ENCODE peak calls at places on chromosomes 16 and 17, in six cellular contexts. Y, G, R, V, T and P are unnamed samples.

GRCh38 chr16:88418869-88419268 is 34.2 kb upstream of the ZFPM1 start:
- DNase-seq in Y (no peak), G (no peak), R (no peak), V (no peak), T (no peak), P (no peak)

GRCh38 chr17:44115585-44116415 is 7.6 kb downstream of the HDAC5 start:
- DNase-seq in Y (no peak), G (peak), R (no peak), V (peak), T (peak), P (peak)

GRCh38 chr17:13104576-13104975 is 86.7 kb upstream of the ELAC2 start:
- DNase-seq in Y (no peak), G (no peak), R (no peak), V (no peak), T (no peak), P (no peak)

GRCh38 chr16:85363427-85363826 is 249.7 kb upstream of the GSE1 start:
- DNase-seq in Y (no peak), G (no peak), R (no peak), V (no peak), T (no peak), P (no peak)

GRCh38 chr16:50002190-50002589 is 22.8 kb upstream of the CNEP1R1 start:
- DNase-seq in Y (no peak), G (no peak), R (no peak), V (peak), T (no peak), P (no peak)

GRCh38 chr16:1333854-1334719 is 642 bp downstream of the BAIAP3 start:
- DNase-seq in Y (no peak), G (no peak), R (peak), V (no peak), T (no peak), P (no peak)

GRCh38 chr17:61002316-61002736 is 324.7 kb downstream of the BCAS3 start:
- DNase-seq in Y (no peak), G (peak), R (no peak), V (peak), T (peak), P (peak)

GRCh38 chr16:26710475-26710874 is 356.3 kb upstream of the C16orf82 start:
- DNase-seq in Y (no peak), G (no peak), R (no peak), V (no peak), T (no peak), P (no peak)

GRCh38 chr17:79065105-79065670 is 9.4 kb upstream of the ENGASE start:
- DNase-seq in Y (no peak), G (peak), R (peak), V (peak), T (peak), P (peak)

GRCh38 chr16:49338867-49339266 is 34.7 kb upstream of the C16orf78 start:
- DNase-seq in Y (no peak), G (no peak), R (no peak), V (no peak), T (no peak), P (no peak)

GRCh38 chr17:7774037-7774659 is 56.6 kb downstream of the DNAH2 start:
- DNase-seq in Y (no peak), G (peak), R (no peak), V (peak), T (peak), P (no peak)

GRCh38 chr17:45792995-45793755 is 9.1 kb downstream of the CRHR1 start:
- DNase-seq in Y (no peak), G (no peak), R (no peak), V (peak), T (peak), P (no peak)

GRCh38 chr17:70772761-70773160 is 603.4 kb downstream of the KCNJ2 start:
- DNase-seq in Y (no peak), G (no peak), R (no peak), V (no peak), T (no peak), P (no peak)

GRCh38 chr16:82715833-82716232 is 89.1 kb downstream of the CDH13 start:
- DNase-seq in Y (no peak), G (no peak), R (no peak), V (no peak), T (peak), P (no peak)

GRCh38 chr16:55418586-55418985 is 60.4 kb upstream of the MMP2 start:
- DNase-seq in Y (no peak), G (no peak), R (no peak), V (peak), T (peak), P (no peak)

GRCh38 chr16:57994778-57995177 is 5.7 kb downstream of the ZNF319 start:
- DNase-seq in Y (no peak), G (peak), R (peak), V (peak), T (peak), P (peak)

GRCh38 chr17:6800422-6801027 is 24.5 kb downstream of the FBXO39 start:
- DNase-seq in Y (no peak), G (no peak), R (no peak), V (no peak), T (no peak), P (no peak)

GRCh38 chr17:3980381-3980975 is 16.2 kb upstream of the ATP2A3 start:
- DNase-seq in Y (no peak), G (no peak), R (peak), V (no peak), T (no peak), P (no peak)

GRCh38 chr16:86080131-86080875 is 181.3 kb downstream of the IRF8 start:
- DNase-seq in Y (no peak), G (no peak), R (no peak), V (no peak), T (no peak), P (no peak)

GRCh38 chr16:54066451-54067056 is 220.0 kb downstream of the IRX3 start:
- DNase-seq in Y (no peak), G (peak), R (no peak), V (no peak), T (peak), P (peak)

GRCh38 chr17:61833536-61834203 is 29.7 kb downstream of the BRIP1 start:
- DNase-seq in Y (no peak), G (peak), R (no peak), V (peak), T (peak), P (peak)

GRCh38 chr16:64159986-64160385 is 961.9 kb downstream of the CDH11 start:
- DNase-seq in Y (no peak), G (no peak), R (no peak), V (no peak), T (no peak), P (no peak)